ENCODE peak calls at places on chromosome 20, in eight cellular contexts. E is choroid plexus epithelial cell; U is Right ventricle myocardium superior; P is T1000; V is AG04450; X is activated T-helper 1 cell treated with anti-CD3 and anti-CD28 coated beads, Interleukin-2, amount 50 U/mL, for 16 hours; H is LoVo; S is AG20443. Y is an unnamed sample.
A peak's percentile ranks its signal among the peaks of the same experiment; 100 is the strongest.

GRCh38 chr20:58127731-58128130 is 100.7 kb downstream of the ANKRD60 start:
- DNase-seq in E (peak; percentile 79), U (no peak), P (peak; percentile 75), V (no peak), X (no peak), H (peak; percentile 63), S (peak; percentile 79), Y (peak; percentile 79)

GRCh38 chr20:58996226-58996611 is 10.8 kb downstream of the CTSZ start:
- DNase-seq in E (no peak), U (no peak), P (no peak), V (no peak), X (no peak), H (no peak), S (no peak), Y (no peak)

GRCh38 chr20:14477125-14477524 is 139.7 kb upstream of the FLRT3 start:
- DNase-seq in E (peak; percentile 58), U (no peak), P (peak; percentile 10), V (peak; percentile 21), X (no peak), H (no peak), S (peak; percentile 80), Y (peak; percentile 53)

GRCh38 chr20:5774438-5774837 is 24.2 kb downstream of the SHLD1 start:
- DNase-seq in E (no peak), U (no peak), P (no peak), V (no peak), X (no peak), H (no peak), S (no peak), Y (no peak)

GRCh38 chr20:37533154-37533715 is 5.6 kb upstream of the BLCAP start:
- DNase-seq in E (no peak), U (no peak), P (no peak), V (no peak), X (no peak), H (no peak), S (no peak), Y (no peak)

GRCh38 chr20:1467355-1468116 is 887 bp upstream of the NSFL1C start:
- DNase-seq in E (no peak), U (peak; percentile 58), P (no peak), V (no peak), X (no peak), H (no peak), S (no peak), Y (no peak)

GRCh38 chr20:51906694-51907093 is 104.4 kb upstream of the SALL4 start:
- DNase-seq in E (no peak), U (no peak), P (no peak), V (no peak), X (no peak), H (no peak), S (no peak), Y (no peak)

GRCh38 chr20:22509090-22509938 is 75.1 kb downstream of the FOXA2 start:
- DNase-seq in E (no peak), U (no peak), P (no peak), V (no peak), X (no peak), H (no peak), S (no peak), Y (no peak)

GRCh38 chr20:63709149-63709527 is 1.3 kb downstream of the ZGPAT start:
- DNase-seq in E (no peak), U (no peak), P (no peak), V (no peak), X (no peak), H (no peak), S (no peak), Y (no peak)

GRCh38 chr20:15814360-15814759 is 758.9 kb downstream of the KIF16B start:
- DNase-seq in E (no peak), U (no peak), P (no peak), V (no peak), X (no peak), H (no peak), S (no peak), Y (no peak)

GRCh38 chr20:4555188-4555893 is 166.4 kb upstream of the PRND start:
- DNase-seq in E (peak; percentile 54), U (no peak), P (no peak), V (peak; percentile 58), X (no peak), H (peak; percentile 23), S (peak; percentile 51), Y (peak; percentile 40)

GRCh38 chr20:1225729-1226313 is at the start of gene RAD21L1:
- DNase-seq in E (peak; percentile 85), U (peak; percentile 78), P (peak; percentile 36), V (peak; percentile 21), X (peak; percentile 77), H (peak; percentile 76), S (peak; percentile 96), Y (peak; percentile 85)

GRCh38 chr20:33431797-33432381 is 11.7 kb downstream of the SNTA1 start:
- DNase-seq in E (no peak), U (peak; percentile 55), P (no peak), V (no peak), X (no peak), H (no peak), S (peak; percentile 39), Y (peak; percentile 31)

GRCh38 chr20:53967527-53967926 is 102.9 kb downstream of the BCAS1 start:
- DNase-seq in E (no peak), U (no peak), P (no peak), V (no peak), X (no peak), H (no peak), S (no peak), Y (no peak)

GRCh38 chr20:7031222-7031621 is 263.7 kb downstream of the BMP2 start:
- DNase-seq in E (peak; percentile 52), U (no peak), P (no peak), V (no peak), X (no peak), H (no peak), S (no peak), Y (no peak)

GRCh38 chr20:55439057-55439456 is 566.3 kb downstream of the CBLN4 start:
- DNase-seq in E (no peak), U (no peak), P (no peak), V (no peak), X (no peak), H (no peak), S (no peak), Y (no peak)

GRCh38 chr20:50399917-50400704 is 110.1 kb upstream of the PTPN1 start:
- DNase-seq in E (peak; percentile 52), U (no peak), P (no peak), V (no peak), X (no peak), H (no peak), S (no peak), Y (peak; percentile 63)

GRCh38 chr20:58986286-58986967 is 5.4 kb downstream of the NELFCD start:
- DNase-seq in E (no peak), U (no peak), P (no peak), V (no peak), X (no peak), H (no peak), S (no peak), Y (no peak)

GRCh38 chr20:62780204-62780603 is 16.1 kb upstream of the MRGBP start:
- DNase-seq in E (no peak), U (no peak), P (no peak), V (no peak), X (no peak), H (no peak), S (no peak), Y (no peak)

GRCh38 chr20:3239026-3239866 is at the start of gene SLC4A11:
- DNase-seq in E (peak; percentile 56), U (peak; percentile 80), P (peak; percentile 45), V (no peak), X (no peak), H (peak; percentile 89), S (peak; percentile 91), Y (peak; percentile 62)

GRCh38 chr20:59576216-59576953 is 28.0 kb upstream of the PHACTR3 start:
- DNase-seq in E (no peak), U (no peak), P (no peak), V (no peak), X (no peak), H (no peak), S (no peak), Y (no peak)

GRCh38 chr20:63027425-63028389 is 20.9 kb upstream of the BHLHE23 start:
- DNase-seq in E (no peak), U (peak; percentile 39), P (no peak), V (no peak), X (no peak), H (no peak), S (no peak), Y (no peak)

GRCh38 chr20:61903575-61904340 is 161.9 kb downstream of the TAF4 start:
- DNase-seq in E (no peak), U (peak; percentile 24), P (no peak), V (no peak), X (no peak), H (no peak), S (no peak), Y (no peak)